ENCODE peak calls at places on chromosomes 12 and 14, in six cellular contexts. Z, H, J, C, D and E are unnamed samples.

GRCh38 chr12:122167328-122167925 is 6.6 kb downstream of the IL31 start:
- DNase-seq in Z (no peak), H (no peak), J (no peak), C (no peak), D (no peak), E (no peak)

GRCh38 chr12:100953217-100953616 is 158.6 kb downstream of the ANO4 start:
- DNase-seq in Z (no peak), H (no peak), J (no peak), C (no peak), D (no peak), E (no peak)

GRCh38 chr12:42725839-42726238 is 136.3 kb upstream of the PRICKLE1 start:
- DNase-seq in Z (no peak), H (no peak), J (no peak), C (no peak), D (no peak), E (no peak)

GRCh38 chr12:14833952-14834351 is 9.4 kb downstream of the ART4 start:
- DNase-seq in Z (peak), H (no peak), J (no peak), C (no peak), D (no peak), E (no peak)

GRCh38 chr12:131432532-131433260 is 278.2 kb upstream of the SFSWAP start:
- DNase-seq in Z (no peak), H (no peak), J (no peak), C (peak), D (no peak), E (no peak)

GRCh38 chr14:67526676-67527459 is 6.2 kb upstream of the PLEKHH1 start:
- DNase-seq in Z (peak), H (peak), J (no peak), C (no peak), D (peak), E (peak)

GRCh38 chr14:98951521-98952152 is 320.4 kb downstream of the BCL11B start:
- DNase-seq in Z (no peak), H (no peak), J (no peak), C (peak), D (no peak), E (no peak)

GRCh38 chr14:55028066-55028465 is 1.0 kb downstream of the SOCS4 start:
- DNase-seq in Z (no peak), H (no peak), J (no peak), C (no peak), D (no peak), E (no peak)

GRCh38 chr12:13547283-13547682 is 350.8 kb downstream of the EMP1 start:
- DNase-seq in Z (no peak), H (no peak), J (no peak), C (no peak), D (no peak), E (no peak)

GRCh38 chr14:87566986-87567385 is 426.0 kb downstream of the GALC start:
- DNase-seq in Z (no peak), H (no peak), J (no peak), C (no peak), D (no peak), E (no peak)

GRCh38 chr14:68487805-68488590 is 304.9 kb downstream of the ZFP36L1 start:
- DNase-seq in Z (peak), H (no peak), J (no peak), C (no peak), D (no peak), E (no peak)

GRCh38 chr12:109741970-109742372 is 28.3 kb downstream of the FAM222A start:
- DNase-seq in Z (no peak), H (no peak), J (no peak), C (peak), D (no peak), E (no peak)

GRCh38 chr14:81302613-81303012 is 81.9 kb upstream of the GTF2A1 start:
- DNase-seq in Z (peak), H (no peak), J (no peak), C (no peak), D (peak), E (no peak)

GRCh38 chr14:55361190-55361589 is 50.4 kb downstream of the ATG14 start:
- DNase-seq in Z (no peak), H (no peak), J (no peak), C (no peak), D (no peak), E (no peak)

GRCh38 chr12:64083285-64084210 is 138.5 kb downstream of the KICS2 start:
- DNase-seq in Z (peak), H (peak), J (no peak), C (peak), D (no peak), E (peak)

GRCh38 chr12:18754118-18754707 is 16.3 kb downstream of the CAPZA3 start:
- DNase-seq in Z (no peak), H (no peak), J (no peak), C (no peak), D (no peak), E (no peak)

GRCh38 chr14:101221549-101222160 is 318.1 kb upstream of the RTL1 start:
- DNase-seq in Z (no peak), H (no peak), J (no peak), C (peak), D (no peak), E (no peak)

GRCh38 chr12:20822925-20823324 is 12.4 kb downstream of the SLCO1B3 start:
- DNase-seq in Z (peak), H (no peak), J (no peak), C (no peak), D (no peak), E (no peak)

GRCh38 chr12:30977537-30978349 is 51.2 kb downstream of the TSPAN11 start:
- DNase-seq in Z (no peak), H (no peak), J (no peak), C (no peak), D (no peak), E (no peak)

GRCh38 chr12:105742567-105742874 is 396.2 kb downstream of the NUAK1 start:
- DNase-seq in Z (no peak), H (no peak), J (no peak), C (no peak), D (no peak), E (no peak)

GRCh38 chr12:104763163-104763805 is 194.8 kb downstream of the SLC41A2 start:
- DNase-seq in Z (no peak), H (no peak), J (no peak), C (no peak), D (no peak), E (no peak)

GRCh38 chr14:95460647-95461478 is 55.6 kb downstream of the SYNE3 start:
- DNase-seq in Z (peak), H (no peak), J (no peak), C (peak), D (no peak), E (peak)

GRCh38 chr14:100738269-100738691 is 11.6 kb downstream of the DLK1 start:
- DNase-seq in Z (no peak), H (no peak), J (no peak), C (no peak), D (no peak), E (no peak)

GRCh38 chr14:97705976-97706375 is 908.8 kb downstream of the VRK1 start:
- DNase-seq in Z (no peak), H (no peak), J (no peak), C (no peak), D (no peak), E (no peak)

GRCh38 chr12:117084405-117085317 is 14.6 kb downstream of the TESC start:
- DNase-seq in Z (no peak), H (no peak), J (peak), C (peak), D (no peak), E (no peak)

GRCh38 chr12:105470601-105471000 is 140.1 kb downstream of the C12orf75 start:
- DNase-seq in Z (no peak), H (no peak), J (no peak), C (no peak), D (no peak), E (no peak)

GRCh38 chr14:69695664-69696527 is 71.0 kb upstream of the SRSF5 start:
- DNase-seq in Z (no peak), H (no peak), J (no peak), C (no peak), D (no peak), E (peak)

GRCh38 chr12:70994217-70994788 is 73.8 kb upstream of the PTPRR start:
- DNase-seq in Z (no peak), H (peak), J (no peak), C (no peak), D (no peak), E (no peak)
- TF ChIP-seq EP300 in Z (no peak), H (peak), J (peak), C (peak), D (no peak), E (no peak)

GRCh38 chr12:9936597-9936996 is 4.4 kb upstream of the CLEC2A start:
- DNase-seq in Z (no peak), H (no peak), J (no peak), C (no peak), D (no peak), E (no peak)

GRCh38 chr12:9944404-9944803 is 12.2 kb upstream of the CLEC2A start:
- DNase-seq in Z (no peak), H (no peak), J (no peak), C (no peak), D (no peak), E (no peak)

GRCh38 chr12:9943244-9943643 is 11.1 kb upstream of the CLEC2A start:
- DNase-seq in Z (no peak), H (no peak), J (peak), C (no peak), D (no peak), E (no peak)

GRCh38 chr12:9940370-9940769 is 8.2 kb upstream of the CLEC2A start:
- DNase-seq in Z (peak), H (no peak), J (no peak), C (no peak), D (no peak), E (no peak)

DNA sequence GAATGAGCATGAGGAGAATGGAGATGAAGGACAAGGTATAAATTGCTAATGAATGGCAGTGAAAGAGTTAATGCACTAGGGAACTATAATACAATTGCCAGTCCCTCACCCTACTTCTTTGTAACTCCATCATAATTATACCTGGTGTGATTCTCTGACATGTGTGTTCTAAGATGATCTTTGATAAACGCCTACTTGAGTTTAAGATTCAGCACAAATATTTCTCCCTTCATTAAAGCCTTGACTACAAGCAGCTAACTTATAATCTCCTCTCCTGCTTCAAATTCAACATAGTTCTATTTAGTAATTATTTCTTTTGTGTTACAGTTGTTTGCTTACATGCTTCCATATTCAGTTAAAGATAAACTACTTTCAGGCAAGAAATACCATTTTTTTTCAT is 9.7 kb upstream of the CLEC2A start:
- DNase-seq in Z (no peak), H (no peak), J (no peak), C (no peak), D (no peak), E (no peak)
- TF ChIP-seq EP300 in Z (no peak), H (no peak), J (no peak), C (no peak), D (no peak), E (no peak)

GRCh38 chr12:54279632-54280400 is at the start of gene CBX5:
- DNase-seq in Z (peak), H (peak), J (peak), C (peak), D (peak), E (peak)

GRCh38 chr12:54277823-54278276 is 2.1 kb downstream of the CBX5 start:
- DNase-seq in Z (no peak), H (no peak), J (no peak), C (no peak), D (no peak), E (no peak)

GRCh38 chr12:54282949-54283593 is 2.5 kb downstream of the HNRNPA1 start:
- DNase-seq in Z (no peak), H (no peak), J (no peak), C (no peak), D (no peak), E (peak)

GRCh38 chr12:54279227-54279631 is 693 bp downstream of the CBX5 start:
- DNase-seq in Z (no peak), H (no peak), J (no peak), C (no peak), D (no peak), E (no peak)

GRCh38 chr12:54280401-54281260 is at the start of gene HNRNPA1:
- DNase-seq in Z (peak), H (peak), J (no peak), C (peak), D (peak), E (peak)
- TF ChIP-seq EP300 in Z (no peak), H (peak), J (no peak), C (no peak), D (peak), E (no peak)

GRCh38 chr14:51041117-51041531 is 53.8 kb downstream of the TRIM9 start:
- DNase-seq in Z (no peak), H (no peak), J (no peak), C (no peak), D (no peak), E (peak)
- TF ChIP-seq EP300 in Z (no peak), H (no peak), J (no peak), C (no peak), D (no peak), E (no peak)

GRCh38 chr12:53254816-53255545 is 13.1 kb upstream of the ESPL1 start:
- DNase-seq in Z (no peak), H (no peak), J (no peak), C (no peak), D (no peak), E (no peak)

GRCh38 chr12:53258541-53259539 is 9.3 kb upstream of the ESPL1 start:
- DNase-seq in Z (no peak), H (no peak), J (no peak), C (no peak), D (peak), E (no peak)

GRCh38 chr12:53252349-53252916 is 15.7 kb upstream of the ESPL1 start:
- DNase-seq in Z (no peak), H (no peak), J (no peak), C (peak), D (peak), E (peak)

GRCh38 chr12:53253298-53253697 is 14.8 kb upstream of the ESPL1 start:
- DNase-seq in Z (no peak), H (no peak), J (no peak), C (no peak), D (no peak), E (no peak)

GRCh38 chr12:53255993-53256392 is 12.1 kb upstream of the ESPL1 start:
- DNase-seq in Z (no peak), H (no peak), J (no peak), C (no peak), D (no peak), E (no peak)
- TF ChIP-seq EP300 in Z (no peak), H (no peak), J (no peak), C (no peak), D (no peak), E (no peak)

DNA sequence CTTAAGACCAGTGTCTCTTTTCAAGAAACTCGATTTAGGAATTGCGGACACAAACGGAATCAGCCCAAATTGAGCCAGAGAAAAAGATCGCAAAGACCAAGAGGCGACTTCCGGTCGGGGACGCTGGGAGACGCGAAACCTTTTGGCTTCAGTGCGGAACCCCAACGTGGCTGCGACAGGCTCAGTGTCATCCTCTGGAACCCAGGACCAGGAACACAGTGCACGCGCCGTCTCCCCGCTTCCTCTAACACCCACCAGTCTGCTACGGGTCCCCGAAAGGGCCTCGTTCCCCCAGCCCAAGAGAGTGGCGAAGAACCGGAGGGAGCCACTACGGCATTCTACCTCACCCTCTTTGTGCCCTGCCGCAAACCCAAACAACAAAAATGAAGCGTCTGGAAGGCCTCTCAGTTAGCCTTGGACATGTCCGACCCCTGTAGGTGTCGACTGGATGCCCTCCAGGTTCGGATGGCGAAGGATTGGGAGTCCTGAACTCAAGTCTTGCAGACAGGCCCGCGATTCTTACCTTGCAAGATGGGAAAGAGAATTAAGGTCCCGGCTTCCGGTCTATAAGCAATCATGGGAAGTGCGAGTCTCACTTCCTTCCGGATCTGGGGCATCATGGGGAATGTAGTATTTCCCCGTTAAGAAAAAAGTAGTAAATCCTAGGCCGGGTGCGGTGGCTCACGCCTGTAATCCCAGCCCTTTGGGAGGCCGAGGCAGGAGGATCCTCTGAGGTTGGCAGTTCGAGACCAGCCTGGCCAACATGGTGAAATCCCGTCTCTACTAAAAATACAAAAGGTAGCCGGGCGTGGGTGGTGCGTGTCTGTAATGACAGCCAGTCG is at the start of gene RPL6:
- DNase-seq in Z (peak), H (peak), J (peak), C (peak), D (peak), E (peak)
- TF ChIP-seq EP300 in Z (no peak), H (peak), J (no peak), C (no peak), D (peak), E (no peak)

GRCh38 chr14:90513151-90514014 is 116.6 kb downstream of the CALM1 start:
- DNase-seq in Z (peak), H (no peak), J (peak), C (peak), D (no peak), E (peak)
- TF ChIP-seq EP300 in Z (no peak), H (peak), J (no peak), C (no peak), D (no peak), E (no peak)